ENCODE peak calls at places on chromosome 7, in six cellular contexts. A is MM.1S, D is fibroblast of villous mesenchyme, X is upper lobe of right lung, W is PC-3, O is epithelial cell of esophagus. K is an unnamed sample.
A peak's percentile ranks its signal among the peaks of the same experiment; 100 is the strongest.

GRCh38 chr7:91424372-91424771 is 160.1 kb downstream of the FZD1 start:
- DNase-seq in A (no peak), D (no peak), X (no peak), W (no peak), O (no peak), K (no peak)

GRCh38 chr7:50690541-50691011 is 92.1 kb downstream of the GRB10 start:
- DNase-seq in A (no peak), D (peak; percentile 42), X (no peak), W (no peak), O (no peak), K (no peak)

GRCh38 chr7:155545348-155545747 is 1.0 kb downstream of the CNPY1 start:
- DNase-seq in A (no peak), D (no peak), X (no peak), W (no peak), O (no peak), K (no peak)

GRCh38 chr7:117548035-117548434 is 68.2 kb downstream of the CFTR start:
- DNase-seq in A (no peak), D (no peak), X (no peak), W (no peak), O (no peak), K (no peak)

GRCh38 chr7:69596723-69597277 is 1.5 kb upstream of the AUTS2 start:
- DNase-seq in A (no peak), D (no peak), X (no peak), W (no peak), O (no peak), K (peak; percentile 10)

GRCh38 chr7:41882271-41882670 is 179.4 kb upstream of the INHBA start:
- DNase-seq in A (no peak), D (no peak), X (no peak), W (no peak), O (no peak), K (no peak)

GRCh38 chr7:26443006-26443405 is 151.3 kb downstream of the SNX10 start:
- DNase-seq in A (no peak), D (no peak), X (no peak), W (no peak), O (no peak), K (no peak)

GRCh38 chr7:121081327-121081936 is 92.9 kb downstream of the CPED1 start:
- DNase-seq in A (peak; percentile 82), D (peak; percentile 91), X (no peak), W (peak; percentile 90), O (peak; percentile 73), K (no peak)

GRCh38 chr7:137853053-137853452 is 6.3 kb upstream of the DGKI start:
- DNase-seq in A (no peak), D (no peak), X (no peak), W (no peak), O (no peak), K (no peak)

GRCh38 chr7:102473271-102473991 is 5.3 kb downstream of the POLR2J start:
- DNase-seq in A (peak; percentile 4), D (no peak), X (no peak), W (no peak), O (no peak), K (no peak)

GRCh38 chr7:27096756-27097514 is 1.1 kb upstream of the HOXA1 start:
- DNase-seq in A (no peak), D (peak; percentile 63), X (peak; percentile 83), W (peak; percentile 45), O (peak; percentile 40), K (no peak)

GRCh38 chr7:108838143-108838542 is 268.5 kb downstream of the DNAJB9 start:
- DNase-seq in A (no peak), D (peak; percentile 28), X (no peak), W (no peak), O (no peak), K (no peak)

GRCh38 chr7:867001-867405 is 9.4 kb upstream of the GET4 start:
- DNase-seq in A (no peak), D (peak; percentile 90), X (no peak), W (no peak), O (no peak), K (no peak)

GRCh38 chr7:47812460-47813136 is 135.7 kb downstream of the PKD1L1 start:
- DNase-seq in A (no peak), D (no peak), X (peak; percentile 69), W (no peak), O (no peak), K (no peak)

GRCh38 chr7:9226500-9226899 is 793.1 kb downstream of the NXPH1 start:
- DNase-seq in A (no peak), D (no peak), X (no peak), W (no peak), O (no peak), K (no peak)

GRCh38 chr7:106622654-106623314 is 38.2 kb downstream of the CCDC71L start:
- DNase-seq in A (no peak), D (no peak), X (no peak), W (no peak), O (no peak), K (no peak)

GRCh38 chr7:127589901-127590300 is 1.7 kb downstream of the ARF5 start:
- DNase-seq in A (no peak), D (no peak), X (no peak), W (no peak), O (no peak), K (no peak)

GRCh38 chr7:1706381-1706720 is 36.3 kb downstream of the ELFN1 start:
- DNase-seq in A (no peak), D (no peak), X (peak; percentile 43), W (no peak), O (no peak), K (no peak)

GRCh38 chr7:155262010-155262409 is 35.7 kb upstream of the INSIG1 start:
- DNase-seq in A (no peak), D (peak; percentile 8), X (no peak), W (no peak), O (no peak), K (no peak)

GRCh38 chr7:34107306-34107705 is 202.0 kb downstream of the BMPER start:
- DNase-seq in A (no peak), D (peak; percentile 21), X (no peak), W (peak; percentile 23), O (peak; percentile 51), K (no peak)

GRCh38 chr7:3043544-3044395 is at the start of gene CARD11:
- DNase-seq in A (peak; percentile 34), D (no peak), X (no peak), W (no peak), O (peak; percentile 5), K (no peak)

GRCh38 chr7:29194594-29195417 is at the start of gene CHN2:
- DNase-seq in A (peak; percentile 76), D (no peak), X (peak; percentile 83), W (peak; percentile 47), O (peak; percentile 51), K (peak; percentile 52)

GRCh38 chr7:80288175-80289122 is 153.8 kb downstream of the GNAI1 start:
- DNase-seq in A (no peak), D (no peak), X (no peak), W (peak; percentile 38), O (no peak), K (peak; percentile 15)

GRCh38 chr7:128877756-128878120 is 15.1 kb downstream of the ATP6V1F start:
- DNase-seq in A (no peak), D (no peak), X (no peak), W (no peak), O (no peak), K (no peak)

GRCh38 chr7:134693256-134693655 is 46.6 kb downstream of the BPGM start:
- DNase-seq in A (no peak), D (peak; percentile 90), X (no peak), W (peak; percentile 66), O (peak; percentile 91), K (no peak)

GRCh38 chr7:140230517-140230861 is 53.7 kb upstream of the KDM7A start:
- DNase-seq in A (peak; percentile 63), D (no peak), X (peak; percentile 78), W (no peak), O (peak; percentile 35), K (no peak)

GRCh38 chr7:144975882-144976281 is 140.0 kb upstream of the TPK1 start:
- DNase-seq in A (no peak), D (no peak), X (no peak), W (no peak), O (peak; percentile 18), K (no peak)

GRCh38 chr7:42144253-42145002 is 92.6 kb downstream of the GLI3 start:
- DNase-seq in A (no peak), D (peak; percentile 57), X (no peak), W (no peak), O (no peak), K (no peak)

GRCh38 chr7:102220929-102221850 is 65.5 kb upstream of the SH2B2 start:
- DNase-seq in A (no peak), D (peak; percentile 47), X (no peak), W (peak; percentile 60), O (peak; percentile 70), K (no peak)

GRCh38 chr7:73893342-73894101 is 32.6 kb downstream of the TMEM270 start:
- DNase-seq in A (no peak), D (no peak), X (no peak), W (no peak), O (no peak), K (no peak)

GRCh38 chr7:17298840-17299476 is 506 bp downstream of the AHR start:
- DNase-seq in A (peak; percentile 56), D (peak; percentile 18), X (peak; percentile 85), W (peak; percentile 41), O (peak; percentile 47), K (peak; percentile 44)

GRCh38 chr7:98399903-98400537 is 870 bp downstream of the BAIAP2L1 start:
- DNase-seq in A (no peak), D (peak; percentile 50), X (no peak), W (peak; percentile 50), O (peak; percentile 81), K (peak; percentile 8)

GRCh38 chr7:43808410-43808809 is 49.9 kb downstream of the BLVRA start:
- DNase-seq in A (no peak), D (no peak), X (no peak), W (no peak), O (no peak), K (no peak)
- TF ChIP-seq CTCF in A (no peak), D (no peak), X (no peak), W (no peak), O (no peak), K (no peak)

GRCh38 chr7:6026011-6026819 is 5.0 kb upstream of the ANKRD61 start:
- DNase-seq in A (peak; percentile 40), D (peak; percentile 26), X (peak; percentile 86), W (peak; percentile 55), O (peak; percentile 46), K (peak; percentile 49)
- TF ChIP-seq CTCF in A (peak; percentile 27), D (peak; percentile 32), X (peak; percentile 38), W (peak; percentile 48), O (peak; percentile 28), K (no peak)

DNA sequence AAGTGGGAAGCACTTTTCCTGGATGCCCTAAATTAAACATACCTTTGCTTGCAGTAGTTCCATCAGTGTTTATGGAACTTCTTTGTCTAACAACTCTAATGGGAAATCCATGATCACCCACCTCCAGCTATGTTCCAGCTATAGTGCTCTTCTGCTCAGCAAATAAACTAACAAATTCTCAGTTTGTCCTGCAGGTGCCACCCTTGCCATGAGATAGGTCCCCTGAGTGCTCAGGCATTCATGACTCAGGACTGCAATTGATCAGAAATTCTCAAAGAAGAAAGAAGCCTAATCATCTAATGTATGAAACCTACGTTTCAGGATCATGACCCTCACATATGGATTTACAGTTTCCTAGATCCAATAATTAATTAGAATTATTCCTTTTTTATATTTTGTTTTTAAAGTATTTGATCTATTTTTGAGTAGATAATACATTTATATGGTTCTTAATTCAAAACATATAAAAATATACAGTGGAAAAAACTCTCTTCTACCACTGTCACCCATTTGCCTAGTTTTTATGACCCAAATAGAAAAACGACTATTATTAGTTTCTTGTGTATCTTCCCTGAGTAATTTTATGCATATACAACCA is 48.7 kb upstream of the DYNC1I1 start:
- DNase-seq in A (peak; percentile 75), D (peak; percentile 43), X (no peak), W (peak; percentile 68), O (peak; percentile 72), K (peak; percentile 56)
- TF ChIP-seq CTCF in A (peak; percentile 62), D (peak; percentile 34), X (peak; percentile 47), W (peak; percentile 73), O (peak; percentile 68), K (peak; percentile 71)

GRCh38 chr7:4103352-4104091 is 578.6 kb upstream of the FOXK1 start:
- DNase-seq in A (no peak), D (no peak), X (no peak), W (peak; percentile 67), O (no peak), K (no peak)
- TF ChIP-seq CTCF in A (no peak), D (no peak), X (no peak), W (peak; percentile 69), O (no peak), K (no peak)

K was measured in endothelial cell.